ENCODE peak calls at places on chromosomes 7 and 10, in four cellular contexts. H is stomach, B is ascending aorta, Q is AG09319. E is an unnamed sample.

GRCh38 chr7:127154958-127155357 is 97.8 kb downstream of the GRM8 start:
- DNase-seq in Q (no peak), H (no peak), B (no peak), E (no peak)

GRCh38 chr7:46256870-46257528 is 335.9 kb upstream of the IGFBP3 start:
- DNase-seq in B (no peak), H (no peak), Q (no peak), E (no peak)

GRCh38 chr10:13529714-13529973 is 830 bp upstream of the BEND7 start:
- DNase-seq in B (no peak), H (no peak), Q (no peak), E (no peak)

GRCh38 chr7:11192506-11192905 is 218.8 kb downstream of the PHF14 start:
- DNase-seq in B (no peak), Q (peak), H (no peak), E (no peak)

GRCh38 chr10:124745678-124746077 is 1.5 kb upstream of the FAM53B start:
- DNase-seq in Q (no peak), H (no peak), B (no peak), E (no peak)

GRCh38 chr10:119253433-119254174 is 46.2 kb downstream of the GRK5 start:
- DNase-seq in B (peak), H (no peak), Q (peak), E (peak)

GRCh38 chr7:18638594-18639452 is 143.3 kb downstream of the HDAC9 start:
- DNase-seq in Q (peak), B (no peak), H (no peak), E (no peak)

GRCh38 chr7:43296306-43296705 is 183.9 kb downstream of the HECW1 start:
- DNase-seq in Q (no peak), B (no peak), H (no peak), E (no peak)

GRCh38 chr10:69406816-69407580 is 9.7 kb downstream of the TACR2 start:
- DNase-seq in B (no peak), H (no peak), Q (no peak), E (no peak)

GRCh38 chr10:103553743-103554487 is 60.4 kb downstream of the NEURL1 start:
- DNase-seq in Q (no peak), B (no peak), H (no peak), E (no peak)

GRCh38 chr10:121108051-121108450 is 256.9 kb downstream of the WDR11 start:
- DNase-seq in H (no peak), B (no peak), Q (no peak), E (no peak)

GRCh38 chr10:11108356-11108755 is 90.7 kb downstream of the CELF2 start:
- DNase-seq in B (no peak), H (no peak), Q (no peak), E (no peak)

GRCh38 chr7:83613232-83613631 is 35.7 kb downstream of the SEMA3E start:
- DNase-seq in B (no peak), H (no peak), Q (no peak), E (no peak)

GRCh38 chr10:17993361-17993760 is 41.6 kb downstream of the SLC39A12 start:
- DNase-seq in H (no peak), B (no peak), Q (no peak), E (no peak)

GRCh38 chr7:18241543-18242231 is 214.0 kb upstream of the PRPS1L1 start:
- DNase-seq in B (no peak), H (no peak), Q (no peak), E (no peak)

GRCh38 chr10:62980697-62981495 is 152.2 kb upstream of the NRBF2 start:
- DNase-seq in B (no peak), Q (no peak), H (no peak), E (no peak)

GRCh38 chr10:78575400-78575799 is 493.4 kb upstream of the ZMIZ1 start:
- DNase-seq in H (no peak), B (no peak), Q (no peak), E (no peak)

GRCh38 chr10:24947304-24948097 is 4.9 kb downstream of the PRTFDC1 start:
- DNase-seq in H (no peak), Q (no peak), B (no peak), E (no peak)

GRCh38 chr10:20029523-20029922 is 213.3 kb downstream of the PLXDC2 start:
- DNase-seq in Q (no peak), H (no peak), B (no peak), E (no peak)
- TF ChIP-seq CTCF in Q (no peak), H (no peak), B (no peak), E (no peak)

DNA sequence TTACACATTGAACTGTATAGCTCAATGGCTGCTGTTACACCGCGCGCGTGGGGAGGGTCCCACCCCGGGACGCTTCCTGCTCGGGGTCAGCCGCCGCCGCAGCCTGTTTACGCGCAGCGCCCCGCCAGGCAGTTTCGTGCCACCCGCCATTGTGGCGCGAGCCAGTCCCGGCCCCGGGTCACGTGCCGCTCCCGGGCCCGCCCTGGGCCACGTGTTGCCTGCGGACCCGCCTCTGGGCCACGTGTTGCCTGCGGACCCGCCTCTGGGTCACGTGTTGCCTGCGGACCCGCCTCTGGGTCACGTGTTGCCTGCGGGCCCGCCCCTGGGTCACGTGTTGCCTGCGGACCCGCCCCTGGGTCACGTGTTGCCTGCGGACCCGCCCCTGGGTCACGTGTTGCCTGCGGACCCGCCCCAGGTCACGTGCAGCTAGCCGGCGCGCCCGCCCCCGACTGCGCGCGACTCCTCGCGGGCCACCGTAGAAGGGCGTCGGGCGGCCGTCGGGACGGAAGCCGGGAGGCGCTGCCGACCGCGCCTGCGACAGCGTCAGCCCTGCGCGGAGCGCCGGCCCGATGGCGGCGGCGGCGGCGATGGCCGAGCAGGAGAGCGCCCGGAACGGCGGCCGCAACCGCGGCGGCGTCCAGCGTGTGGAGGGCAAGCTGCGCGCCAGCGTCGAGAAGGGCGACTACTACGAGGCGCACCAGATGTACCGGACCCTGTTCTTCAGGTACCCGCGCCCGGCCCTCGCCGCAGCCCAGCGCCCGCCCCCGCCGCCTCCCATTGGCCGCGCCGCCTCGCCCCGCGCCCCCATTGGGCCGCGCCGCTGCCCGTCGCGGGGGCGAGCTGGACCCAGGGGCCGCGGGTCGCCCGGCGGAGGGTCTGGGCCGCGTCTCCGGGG is at the start of gene GET4:
- DNase-seq in H (peak), Q (peak), B (peak), E (peak)
- TF ChIP-seq CTCF in H (no peak), Q (peak), B (peak), E (no peak)

GRCh38 chr10:73060738-73061635 is 35.7 kb downstream of the P4HA1 start:
- DNase-seq in H (no peak), Q (no peak), B (no peak), E (no peak)
- TF ChIP-seq CTCF in H (no peak), Q (peak), B (peak), E (peak)

GRCh38 chr10:88918506-88918905 is 34.1 kb downstream of the ACTA2 start:
- DNase-seq in Q (no peak), H (no peak), B (no peak), E (no peak)
- TF ChIP-seq CTCF in Q (no peak), H (no peak), B (no peak), E (no peak)

GRCh38 chr10:51619365-51619764 is 80.0 kb downstream of the CSTF2T start:
- DNase-seq in Q (no peak), H (no peak), B (no peak), E (no peak)

GRCh38 chr10:51617576-51618298 is 81.7 kb downstream of the CSTF2T start:
- DNase-seq in H (no peak), B (no peak), Q (no peak), E (no peak)

GRCh38 chr10:51615764-51616298 is 83.6 kb downstream of the CSTF2T start:
- DNase-seq in Q (no peak), B (no peak), H (no peak), E (no peak)

GRCh38 chr10:51620131-51620530 is 79.3 kb downstream of the CSTF2T start:
- DNase-seq in B (no peak), H (no peak), Q (no peak), E (no peak)
- TF ChIP-seq CTCF in B (no peak), H (no peak), Q (no peak), E (no peak)

DNA sequence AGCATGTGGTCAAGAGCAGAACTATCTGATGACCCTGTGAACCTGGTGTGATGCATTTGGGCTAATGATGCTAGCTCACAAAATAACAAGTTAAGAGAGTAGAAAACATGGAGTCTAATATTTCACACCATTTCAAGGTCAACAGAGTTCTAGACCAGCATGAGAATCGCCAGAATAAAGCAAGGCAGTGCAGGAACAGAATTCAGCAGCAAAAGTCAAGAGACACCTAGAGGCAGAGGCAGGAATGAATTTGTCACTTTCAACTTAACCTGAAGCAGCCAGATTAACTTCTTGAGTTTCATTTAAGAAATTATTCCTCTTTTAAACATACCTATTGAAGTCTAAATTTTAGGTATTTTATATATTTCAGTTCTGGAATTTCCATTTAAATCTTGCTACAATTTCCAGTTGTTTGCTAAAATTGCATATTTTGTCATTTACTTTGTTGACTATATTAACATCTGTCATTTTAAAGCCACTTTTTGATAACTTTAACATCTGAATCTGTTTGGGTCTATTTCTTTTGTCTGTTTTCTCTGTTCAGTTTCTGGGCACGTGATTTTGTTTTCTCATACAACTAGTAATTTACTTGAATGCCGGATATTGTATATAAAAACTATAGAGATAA is 44.2 kb upstream of the PRSS58 start:
- DNase-seq in Q (no peak), B (no peak), H (no peak), E (peak)
- TF ChIP-seq CTCF in Q (no peak), B (no peak), H (no peak), E (peak)

DNA sequence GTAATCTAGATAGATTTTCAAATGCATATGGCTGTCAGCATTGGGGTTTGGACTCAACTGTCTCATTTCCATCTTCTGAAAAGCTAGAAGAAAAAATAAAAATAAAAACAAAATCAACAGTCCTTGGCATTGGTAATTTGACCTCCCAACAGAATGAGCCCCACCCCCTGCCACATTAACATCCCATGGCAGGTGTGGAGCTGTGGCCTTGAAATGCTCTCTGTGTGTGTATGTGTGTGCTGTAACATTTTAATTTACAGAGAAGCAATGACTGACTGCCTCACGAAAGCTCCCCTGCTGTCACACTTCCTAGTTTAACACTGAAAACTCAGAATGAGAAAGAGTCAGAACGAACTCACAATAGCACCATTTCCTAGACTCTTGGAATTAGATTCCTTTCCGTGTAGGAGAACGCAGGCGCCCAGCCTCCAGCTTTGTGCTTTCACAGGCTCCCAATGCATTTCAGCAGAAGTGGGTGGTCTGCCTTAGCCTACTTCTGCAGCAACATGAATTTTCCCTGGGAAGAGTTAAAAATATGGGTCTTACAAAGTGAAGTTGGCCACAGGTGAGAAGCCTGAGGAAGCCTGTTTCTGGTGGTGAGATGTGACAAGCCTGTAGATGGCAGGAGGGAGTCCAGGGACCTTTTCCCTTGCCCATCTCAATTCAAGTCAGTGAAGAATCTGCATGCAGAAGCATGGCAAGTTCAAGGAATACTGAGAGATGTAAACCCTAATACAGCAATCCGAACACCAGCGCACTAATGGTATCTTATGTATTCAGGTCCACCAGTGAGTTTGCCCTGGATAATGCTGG is 73.9 kb downstream of the RHOBTB1 start:
- DNase-seq in Q (no peak), H (no peak), B (no peak), E (no peak)
- TF ChIP-seq CTCF in Q (no peak), H (no peak), B (no peak), E (peak)

E was measured in WERI-Rb-1.